ENCODE peak calls at places on chromosome 4, in six cellular contexts. A, L, P, V, Z and R are unnamed samples. For H3K9me2, the result is how much of the 10 kb centered on the place peaks cover.

GRCh38 chr4:15332377-15332776 is 95.5 kb upstream of the C1QTNF7 start:
- DNase-seq in A (no peak), L (no peak), P (no peak), V (no peak), Z (no peak), R (no peak)

GRCh38 chr4:188971125-188971524 is 831.9 kb downstream of the TRIML1 start:
- DNase-seq in A (peak), L (peak), P (peak), V (no peak), Z (peak), R (no peak)

GRCh38 chr4:73676136-73676535 is 55.9 kb upstream of the RASSF6 start:
- DNase-seq in A (no peak), L (no peak), P (no peak), V (no peak), Z (no peak), R (no peak)

GRCh38 chr4:181219783-181220416 is 1023.3 kb upstream of the TENM3 start:
- DNase-seq in A (no peak), L (no peak), P (no peak), V (no peak), Z (no peak), R (no peak)

GRCh38 chr4:70496231-70496630 is 22.1 kb upstream of the AMTN start:
- DNase-seq in A (no peak), L (no peak), P (no peak), V (no peak), Z (no peak), R (no peak)

GRCh38 chr4:119690871-119691270 is 62.3 kb upstream of the PDE5A start:
- DNase-seq in A (peak), L (no peak), P (peak), V (no peak), Z (no peak), R (peak)

GRCh38 chr4:2962614-2963184 is 507 bp downstream of the NOP14 start:
- DNase-seq in A (peak), L (peak), P (peak), V (peak), Z (no peak), R (peak)

GRCh38 chr4:47483722-47484121 is 1.4 kb upstream of the ATP10D start:
- DNase-seq in A (no peak), L (peak), P (no peak), V (no peak), Z (no peak), R (no peak)

GRCh38 chr4:68180858-68181531 is 51.3 kb upstream of the TMPRSS11F start:
- DNase-seq in A (no peak), L (no peak), P (no peak), V (no peak), Z (no peak), R (peak)

GRCh38 chr4:77104405-77105292 is 28.9 kb upstream of the CCNI start:
- DNase-seq in A (no peak), L (no peak), P (no peak), V (peak), Z (no peak), R (peak)

GRCh38 chr4:150010525-150011126 is 67.6 kb upstream of the DCLK2 start:
- DNase-seq in A (peak), L (peak), P (peak), V (peak), Z (peak), R (no peak)

GRCh38 chr4:145938618-145939177 is at the start of gene ZNF827:
- DNase-seq in A (peak), L (peak), P (peak), V (peak), Z (peak), R (peak)

GRCh38 chr4:121950680-121951569 is 935 bp downstream of the TRPC3 start:
- DNase-seq in A (peak), L (no peak), P (no peak), V (peak), Z (peak), R (no peak)

GRCh38 chr4:13201241-13201640 is 282.9 kb downstream of the RAB28 start:
- DNase-seq in A (no peak), L (no peak), P (no peak), V (no peak), Z (no peak), R (no peak)

GRCh38 chr4:2432991-2433530 is 14.3 kb downstream of the CFAP99 start:
- DNase-seq in A (no peak), L (no peak), P (no peak), V (no peak), Z (no peak), R (no peak)

GRCh38 chr4:10088135-10089010 is 28.2 kb downstream of the WDR1 start:
- DNase-seq in A (no peak), L (no peak), P (no peak), V (no peak), Z (no peak), R (no peak)

GRCh38 chr4:114076865-114077264 is 97.4 kb upstream of the ARSJ start:
- DNase-seq in A (no peak), L (no peak), P (no peak), V (no peak), Z (no peak), R (no peak)

GRCh38 chr4:85402371-85402770 is 72.6 kb upstream of the ARHGAP24 start:
- DNase-seq in A (no peak), L (no peak), P (no peak), V (peak), Z (no peak), R (no peak)

GRCh38 chr4:85407546-85407945 is 67.4 kb upstream of the ARHGAP24 start:
- DNase-seq in A (no peak), L (no peak), P (no peak), V (no peak), Z (no peak), R (no peak)

GRCh38 chr4:85408326-85408725 is 66.6 kb upstream of the ARHGAP24 start:
- DNase-seq in A (no peak), L (no peak), P (no peak), V (no peak), Z (no peak), R (no peak)

GRCh38 chr4:85409251-85409650 is 65.7 kb upstream of the ARHGAP24 start:
- DNase-seq in A (peak), L (no peak), P (no peak), V (no peak), Z (no peak), R (no peak)

GRCh38 chr4:85406185-85406584 is 68.8 kb upstream of the ARHGAP24 start:
- DNase-seq in A (no peak), L (no peak), P (no peak), V (no peak), Z (peak), R (no peak)
- H3K9me2 ChIP-seq in A (under half), L (under half), P (under half), V (under half), Z (under half), R (under half)

DNA sequence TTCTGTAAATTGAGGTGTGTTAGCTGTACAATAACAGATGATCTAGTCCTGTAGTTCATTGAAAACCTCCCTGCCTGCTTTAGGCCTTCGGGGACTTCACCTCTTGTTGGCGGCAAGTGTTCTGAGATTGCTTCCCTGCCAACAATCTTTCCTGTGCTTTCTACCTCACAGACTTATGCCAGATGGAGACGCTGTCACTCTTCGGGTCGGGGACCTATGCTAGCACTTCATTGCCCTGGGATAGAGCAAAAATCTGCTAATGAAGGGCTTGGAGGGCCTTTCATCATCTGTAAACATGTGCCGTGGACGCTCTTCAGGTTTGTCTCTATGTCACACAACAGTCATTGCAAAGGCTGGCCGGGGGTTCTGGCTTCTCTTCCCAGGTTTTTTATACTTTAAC is 4.7 kb upstream of the PDLIM3 start:
- DNase-seq in A (peak), L (no peak), P (no peak), V (no peak), Z (no peak), R (no peak)
- H3K4me2 ChIP-seq in A (no peak), L (no peak), P (no peak), V (no peak), Z (no peak), R (no peak)

GRCh38 chr4:905485-906214 is 26.5 kb downstream of the GAK start:
- DNase-seq in A (no peak), L (no peak), P (no peak), V (no peak), Z (no peak), R (no peak)
- H3K9me2 ChIP-seq in A (under half), L (under half), P (under half), V (under half), Z (under half), R (under half)

GRCh38 chr4:100826808-100827548 is 309.2 kb upstream of the EMCN start:
- DNase-seq in A (no peak), L (no peak), P (no peak), V (no peak), Z (no peak), R (no peak)

GRCh38 chr4:100827756-100828155 is 309.9 kb upstream of the EMCN start:
- DNase-seq in A (no peak), L (no peak), P (no peak), V (no peak), Z (no peak), R (no peak)

GRCh38 chr4:100828364-100828763 is 310.5 kb upstream of the EMCN start:
- DNase-seq in A (no peak), L (no peak), P (no peak), V (no peak), Z (no peak), R (no peak)

GRCh38 chr4:100826067-100826466 is 308.2 kb upstream of the EMCN start:
- DNase-seq in A (no peak), L (no peak), P (no peak), V (no peak), Z (no peak), R (no peak)

DNA sequence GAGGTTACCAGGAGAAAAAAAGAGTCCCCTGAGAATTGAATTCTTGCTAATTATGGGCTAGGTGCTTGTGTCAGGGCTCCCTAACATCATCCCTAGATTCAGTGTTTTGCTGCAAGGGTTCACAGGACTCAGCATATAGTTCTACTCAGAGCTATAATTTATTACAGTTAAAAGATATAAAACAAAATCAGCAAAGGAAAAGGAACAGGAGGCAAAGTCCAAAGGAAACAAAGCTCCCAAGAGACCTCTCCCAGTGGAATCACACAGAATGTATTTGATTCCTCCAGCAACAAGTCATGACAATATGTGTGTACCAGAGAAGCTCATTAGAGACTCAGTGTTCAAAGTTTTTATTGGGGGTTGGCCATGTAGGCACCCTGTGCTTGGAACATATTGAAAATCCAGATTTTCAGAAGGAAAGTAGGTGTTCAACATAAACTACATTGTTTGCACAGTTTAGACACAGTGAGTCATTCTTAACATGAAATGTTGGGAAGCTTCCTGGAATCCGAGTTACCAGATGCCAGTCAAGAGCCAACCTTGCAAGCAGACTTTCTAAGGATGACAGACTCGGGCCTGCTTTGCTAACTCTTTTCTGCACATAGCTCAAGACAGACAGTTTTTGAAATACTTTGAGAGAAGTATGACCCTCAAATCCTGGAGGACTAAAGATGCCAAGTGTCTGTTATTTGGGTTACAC is 311.3 kb upstream of the EMCN start:
- DNase-seq in A (no peak), L (no peak), P (no peak), V (no peak), Z (no peak), R (no peak)
- H3K4me2 ChIP-seq in A (no peak), L (no peak), P (no peak), V (no peak), Z (no peak), R (no peak)